ENCODE peak calls at places on chromosomes 3 and 15, in ten cellular contexts. E is ovary, K is sigmoid colon, C is tibial nerve, P is A549, H is GM12878, Y is stomach, O is K562, R is suprapubic skin, N is SK-N-SH. L is an unnamed sample.

GRCh38 chr15:101489633-101490407 is at the start of gene PCSK6:
- DNase-seq in E (no peak), K (no peak), C (no peak), P (peak; percentile 31), H (no peak), Y (peak; percentile 51), O (peak; percentile 49), R (no peak), N (peak; percentile 87), L (peak; percentile 89)

GRCh38 chr3:87167634-87168456 is 59.3 kb upstream of the CHMP2B start:
- DNase-seq in E (peak; percentile 35), K (no peak), C (peak; percentile 62), P (peak; percentile 65), H (peak; percentile 15), Y (no peak), O (peak; percentile 42), R (no peak), N (peak; percentile 1), L (no peak)

GRCh38 chr15:34584321-34584668 is 844 bp upstream of the GOLGA8B start:
- DNase-seq in E (no peak), K (no peak), C (no peak), P (no peak), H (no peak), Y (no peak), O (no peak), R (no peak), N (no peak), L (no peak)

GRCh38 chr3:72442755-72443154 is 405.5 kb downstream of the SHQ1 start:
- DNase-seq in E (no peak), K (no peak), C (no peak), P (no peak), H (no peak), Y (no peak), O (no peak), R (no peak), N (no peak), L (no peak)

GRCh38 chr15:92001307-92001706 is 147.8 kb downstream of the SLCO3A1 start:
- DNase-seq in E (no peak), K (no peak), C (no peak), P (no peak), H (no peak), Y (no peak), O (no peak), R (no peak), N (no peak), L (no peak)

GRCh38 chr3:179027326-179027900 is 44.2 kb downstream of the ZMAT3 start:
- DNase-seq in E (no peak), K (no peak), C (peak; percentile 11), P (no peak), H (no peak), Y (no peak), O (peak; percentile 60), R (no peak), N (no peak), L (no peak)

GRCh38 chr3:28376424-28376823 is 27.8 kb upstream of the AZI2 start:
- DNase-seq in E (no peak), K (no peak), C (peak; percentile 26), P (no peak), H (no peak), Y (no peak), O (no peak), R (no peak), N (no peak), L (no peak)

GRCh38 chr15:82714026-82714425 is 4.4 kb upstream of the AP3B2 start:
- DNase-seq in E (no peak), K (no peak), C (no peak), P (no peak), H (peak; percentile 3), Y (no peak), O (no peak), R (no peak), N (no peak), L (no peak)

GRCh38 chr3:44114142-44114541 is 127.5 kb upstream of the TOPAZ1 start:
- DNase-seq in E (no peak), K (no peak), C (peak; percentile 8), P (peak; percentile 29), H (no peak), Y (peak; percentile 61), O (peak; percentile 69), R (no peak), N (peak; percentile 20), L (no peak)

GRCh38 chr3:123353852-123354238 is 95.0 kb downstream of the ADCY5 start:
- DNase-seq in E (no peak), K (no peak), C (no peak), P (no peak), H (no peak), Y (no peak), O (no peak), R (no peak), N (no peak), L (no peak)
- TF ChIP-seq EP300 in E (no peak), K (no peak), C (no peak), P (no peak), H (no peak), Y (no peak), O (no peak), R (no peak), N (no peak), L (no peak)

GRCh38 chr3:189822726-189823125 is 191.5 kb downstream of the TP63 start:
- DNase-seq in E (no peak), K (no peak), C (no peak), P (no peak), H (no peak), Y (no peak), O (no peak), R (no peak), N (no peak), L (no peak)
- TF ChIP-seq CTCF in E (no peak), K (no peak), C (no peak), P (no peak), H (no peak), Y (no peak), O (no peak), R (no peak), N (no peak), L (no peak)

GRCh38 chr3:38616658-38617057 is 32.8 kb downstream of the SCN5A start:
- DNase-seq in E (no peak), K (no peak), C (no peak), P (no peak), H (no peak), Y (no peak), O (no peak), R (no peak), N (no peak), L (no peak)
- TF ChIP-seq EP300 in E (no peak), K (no peak), C (no peak), P (no peak), H (no peak), Y (no peak), O (no peak), R (no peak), N (no peak), L (no peak)

GRCh38 chr15:32855942-32856341 is 138.1 kb downstream of the GREM1 start:
- DNase-seq in E (no peak), K (no peak), C (no peak), P (peak; percentile 93), H (no peak), Y (no peak), O (no peak), R (no peak), N (no peak), L (no peak)
- TF ChIP-seq CTCF in E (no peak), K (no peak), C (no peak), P (no peak), H (no peak), Y (no peak), O (no peak), R (no peak), N (peak; percentile 25), L (no peak)

DNA sequence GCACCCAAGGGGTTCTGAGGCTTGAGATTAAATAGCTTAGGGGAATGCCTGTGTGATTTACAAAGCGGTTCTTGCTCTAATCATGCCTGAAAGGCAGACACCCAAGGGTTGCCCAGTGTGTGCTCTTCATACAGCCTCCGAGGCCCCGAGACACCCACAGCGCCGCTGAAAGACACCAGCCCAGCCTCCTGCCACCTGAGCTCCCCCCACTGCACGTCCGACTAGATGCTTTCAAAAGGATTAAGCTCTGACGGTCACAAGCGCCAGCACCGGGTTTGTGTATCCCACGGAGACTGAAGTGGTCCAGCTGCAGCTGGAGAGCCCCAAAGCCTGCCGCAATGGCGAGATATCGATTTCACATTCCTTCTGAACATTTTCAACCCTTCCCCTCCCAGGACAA is 50.3 kb downstream of the SPATA12 start:
- DNase-seq in E (no peak), K (no peak), C (no peak), P (no peak), H (no peak), Y (no peak), O (no peak), R (no peak), N (no peak), L (peak; percentile 47)
- TF ChIP-seq EP300 in E (no peak), K (no peak), C (no peak), P (no peak), H (no peak), Y (no peak), O (no peak), R (no peak), N (no peak), L (no peak)

DNA sequence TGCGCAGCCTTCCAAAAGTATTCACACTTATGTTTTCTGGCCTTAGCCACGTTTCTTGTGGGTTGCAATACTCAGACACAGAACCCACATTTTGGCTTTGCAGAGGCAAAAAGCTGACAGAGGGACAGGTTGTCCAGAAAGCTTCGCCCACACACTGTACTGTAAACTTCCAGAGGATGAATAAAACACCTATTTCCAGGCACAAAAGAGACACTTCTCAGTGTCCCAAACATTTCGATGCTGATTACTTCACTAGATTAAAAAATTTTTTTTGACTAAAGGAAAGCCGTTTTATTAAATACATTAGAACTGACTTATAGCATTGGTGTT is 28.0 kb upstream of the KCTD6 start:
- DNase-seq in E (no peak), K (no peak), C (no peak), P (no peak), H (peak; percentile 15), Y (no peak), O (no peak), R (no peak), N (no peak), L (no peak)
- TF ChIP-seq CTCF in E (no peak), K (no peak), C (no peak), P (no peak), H (no peak), Y (no peak), O (no peak), R (no peak), N (no peak), L (no peak)

GRCh38 chr3:172103724-172104123 is 64.3 kb downstream of the FNDC3B start:
- DNase-seq in E (no peak), K (no peak), C (no peak), P (no peak), H (no peak), Y (no peak), O (no peak), R (no peak), N (no peak), L (no peak)
- TF ChIP-seq EP300 in E (no peak), K (no peak), C (no peak), P (no peak), H (no peak), Y (no peak), O (no peak), R (no peak), N (no peak), L (peak; percentile 43)